ENCODE peak calls at places on chromosome 1, in five cellular contexts. B, Y, H, G and R are unnamed samples.

GRCh38 chr1:161163793-161164192 is 2.4 kb upstream of the PPOX start:
- DNase-seq in B (no peak), Y (no peak), H (no peak), G (no peak), R (no peak)

GRCh38 chr1:47898156-47898825 is 98.9 kb downstream of the TRABD2B start:
- DNase-seq in B (no peak), Y (no peak), H (no peak), G (no peak), R (no peak)

GRCh38 chr1:225949041-225949440 is 8.0 kb upstream of the LEFTY2 start:
- DNase-seq in B (no peak), Y (no peak), H (no peak), G (no peak), R (no peak)

GRCh38 chr1:248140846-248141245 is 4.1 kb upstream of the OR2M5 start:
- DNase-seq in B (no peak), Y (no peak), H (no peak), G (peak), R (no peak)

GRCh38 chr1:27563407-27564263 is 40.3 kb downstream of the AHDC1 start:
- DNase-seq in B (no peak), Y (peak), H (no peak), G (no peak), R (no peak)

GRCh38 chr1:228737613-228738012 is 2.3 kb downstream of the RHOU start:
- DNase-seq in B (no peak), Y (no peak), H (no peak), G (no peak), R (no peak)

GRCh38 chr1:248757784-248758195 is 2.2 kb upstream of the LYPD8 start:
- DNase-seq in B (no peak), Y (no peak), H (no peak), G (no peak), R (no peak)

GRCh38 chr1:229531326-229531725 is 23.2 kb upstream of the NUP133 start:
- DNase-seq in B (no peak), Y (no peak), H (no peak), G (no peak), R (no peak)

GRCh38 chr1:41340655-41341364 is 20.4 kb upstream of the FOXO6 start:
- DNase-seq in B (no peak), Y (no peak), H (no peak), G (no peak), R (no peak)

GRCh38 chr1:24400065-24400464 is 13.5 kb downstream of the STPG1 start:
- DNase-seq in B (no peak), Y (no peak), H (no peak), G (no peak), R (no peak)

GRCh38 chr1:64505944-64506658 is 36.2 kb downstream of the CACHD1 start:
- DNase-seq in B (no peak), Y (peak), H (no peak), G (peak), R (no peak)

GRCh38 chr1:115364044-115364775 is 26.2 kb upstream of the NGF start:
- DNase-seq in B (no peak), Y (no peak), H (peak), G (no peak), R (no peak)

GRCh38 chr1:145964328-145965118 is at the start of the genes ANKRD34A and POLR3GL:
- DNase-seq in B (peak), Y (peak), H (peak), G (peak), R (peak)

GRCh38 chr1:241396747-241397691 is 40.0 kb upstream of the RGS7 start:
- DNase-seq in B (no peak), Y (no peak), H (peak), G (no peak), R (no peak)

GRCh38 chr1:236288620-236288976 is 6.8 kb upstream of the ERO1B start:
- DNase-seq in B (no peak), Y (no peak), H (no peak), G (no peak), R (no peak)

GRCh38 chr1:228765543-228765942 is 30.3 kb downstream of the RHOU start:
- DNase-seq in B (no peak), Y (no peak), H (no peak), G (no peak), R (peak)

GRCh38 chr1:169604781-169605560 is 18.7 kb upstream of the F5 start:
- DNase-seq in B (no peak), Y (no peak), H (no peak), G (no peak), R (peak)

GRCh38 chr1:198462365-198463025 is 78.0 kb downstream of the ATP6V1G3 start:
- DNase-seq in B (no peak), Y (no peak), H (peak), G (peak), R (no peak)

GRCh38 chr1:214447557-214447871 is 103.9 kb downstream of the PTPN14 start:
- DNase-seq in B (no peak), Y (no peak), H (no peak), G (no peak), R (no peak)

GRCh38 chr1:200973937-200974657 is 49.4 kb downstream of the KIF21B start:
- DNase-seq in B (no peak), Y (no peak), H (no peak), G (no peak), R (no peak)

GRCh38 chr1:51858892-51859291 is 19.6 kb downstream of the NRDC start:
- DNase-seq in B (no peak), Y (no peak), H (no peak), G (no peak), R (no peak)
- H3K4me3 ChIP-seq in B (no peak), Y (no peak), H (no peak), G (no peak), R (no peak)

GRCh38 chr1:73104749-73105148 is 822.4 kb upstream of the NEGR1 start:
- DNase-seq in B (no peak), Y (no peak), H (no peak), G (no peak), R (no peak)

GRCh38 chr1:73105755-73106154 is 823.4 kb upstream of the NEGR1 start:
- DNase-seq in B (no peak), Y (no peak), H (no peak), G (no peak), R (no peak)

GRCh38 chr1:73106931-73107330 is 824.6 kb upstream of the NEGR1 start:
- DNase-seq in B (no peak), Y (no peak), H (no peak), G (no peak), R (no peak)
- TF ChIP-seq CTCF in B (no peak), Y (no peak), H (no peak), G (no peak), R (no peak)

DNA sequence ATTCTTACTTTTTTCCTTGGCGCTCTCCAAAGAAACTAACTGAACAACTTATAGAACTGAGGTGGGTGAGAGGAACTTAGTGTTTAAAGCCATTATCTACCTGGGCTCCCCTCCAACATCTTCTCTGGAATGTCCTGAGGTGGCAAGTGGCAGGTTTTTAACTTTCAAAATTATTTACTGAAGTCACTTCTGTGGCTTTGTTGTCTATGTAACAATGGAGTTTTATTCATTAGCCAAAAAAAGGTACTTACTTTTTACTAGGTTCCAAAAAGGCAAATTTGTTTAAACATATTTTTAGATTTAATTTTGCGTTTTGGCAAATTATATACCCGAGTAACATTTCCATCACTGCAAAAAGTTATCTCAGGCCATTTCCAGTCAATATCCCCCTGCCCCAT is 2.4 kb downstream of the ENO1 start:
- DNase-seq in B (no peak), Y (no peak), H (no peak), G (no peak), R (no peak)
- H3K4me3 ChIP-seq in B (peak), Y (peak), H (peak), G (peak), R (peak)

GRCh38 chr1:54053745-54054437 is 483 bp downstream of the TCEANC2 start:
- DNase-seq in B (no peak), Y (no peak), H (no peak), G (peak), R (no peak)

GRCh38 chr1:54054438-54054749 is 986 bp downstream of the TCEANC2 start:
- DNase-seq in B (no peak), Y (no peak), H (no peak), G (no peak), R (peak)

GRCh38 chr1:54051936-54052469 is 1.0 kb downstream of the TMEM59 start:
- DNase-seq in B (no peak), Y (no peak), H (no peak), G (peak), R (peak)

GRCh38 chr1:54052470-54052933 is 502 bp downstream of the TMEM59 start:
- DNase-seq in B (no peak), Y (peak), H (peak), G (peak), R (peak)

GRCh38 chr1:54052934-54053744 is at the start of the genes TCEANC2 and TMEM59:
- DNase-seq in B (peak), Y (peak), H (peak), G (peak), R (peak)
- TF ChIP-seq CTCF in B (no peak), Y (no peak), H (no peak), G (no peak), R (no peak)